ENCODE peak calls at places on chromosomes 7 and 10, in six cellular contexts. O is uterus, V is tibial nerve, B is heart left ventricle, W is endothelial cell of umbilical vein, S is upper lobe of left lung. G is an unnamed sample.

GRCh38 chr7:135714534-135715009 is 13.4 kb downstream of the SLC13A4 start:
- DNase-seq in O (no peak), V (no peak), B (no peak), W (no peak), S (peak; percentile 76), G (no peak)

GRCh38 chr7:23249486-23249885 is 2.9 kb downstream of the GPNMB start:
- DNase-seq in O (no peak), V (no peak), B (no peak), W (no peak), S (no peak), G (no peak)

GRCh38 chr10:29874604-29875269 is 184.6 kb downstream of the JCAD start:
- DNase-seq in O (peak; percentile 25), V (no peak), B (no peak), W (peak; percentile 72), S (no peak), G (no peak)

GRCh38 chr7:41576176-41576575 is 126.7 kb downstream of the INHBA start:
- DNase-seq in O (no peak), V (no peak), B (no peak), W (peak; percentile 80), S (no peak), G (no peak)

GRCh38 chr7:38801786-38802185 is 107.2 kb downstream of the VPS41 start:
- DNase-seq in O (no peak), V (no peak), B (no peak), W (no peak), S (no peak), G (no peak)

GRCh38 chr7:34837826-34838225 is 179.8 kb downstream of the NPSR1 start:
- DNase-seq in O (no peak), V (no peak), B (no peak), W (no peak), S (no peak), G (no peak)

GRCh38 chr7:85924062-85924461 is 719.6 kb upstream of the GRM3 start:
- DNase-seq in O (no peak), V (no peak), B (no peak), W (no peak), S (no peak), G (no peak)

GRCh38 chr10:48769706-48770105 is 85.0 kb downstream of the WDFY4 start:
- DNase-seq in O (no peak), V (no peak), B (no peak), W (no peak), S (no peak), G (no peak)

GRCh38 chr10:11720260-11720741 is 21.9 kb upstream of the ECHDC3 start:
- DNase-seq in O (no peak), V (no peak), B (no peak), W (no peak), S (no peak), G (no peak)

GRCh38 chr10:62543566-62543965 is 169.4 kb downstream of the ZNF365 start:
- DNase-seq in O (no peak), V (no peak), B (no peak), W (no peak), S (no peak), G (no peak)

GRCh38 chr7:74587435-74588126 is 69.9 kb upstream of the GTF2I start:
- DNase-seq in O (peak; percentile 89), V (peak; percentile 90), B (peak; percentile 80), W (peak; percentile 88), S (peak; percentile 50), G (peak; percentile 69)

GRCh38 chr10:74208081-74208480 is 57.1 kb downstream of the ADK start:
- DNase-seq in O (no peak), V (no peak), B (no peak), W (no peak), S (no peak), G (no peak)

GRCh38 chr10:128530301-128530700 is 404.1 kb upstream of the MKI67 start:
- DNase-seq in O (no peak), V (no peak), B (no peak), W (no peak), S (no peak), G (no peak)

GRCh38 chr7:158818325-158819213 is 10.7 kb downstream of the ESYT2 start:
- DNase-seq in O (peak; percentile 78), V (peak; percentile 75), B (peak; percentile 86), W (peak; percentile 98), S (peak; percentile 85), G (peak; percentile 86)

GRCh38 chr10:64036306-64036930 is 515.2 kb downstream of the REEP3 start:
- DNase-seq in O (no peak), V (no peak), B (no peak), W (no peak), S (no peak), G (no peak)

GRCh38 chr10:81179805-81180452 is 642.2 kb downstream of the SH2D4B start:
- DNase-seq in O (no peak), V (no peak), B (no peak), W (peak; percentile 8), S (no peak), G (no peak)

GRCh38 chr10:126191192-126191591 is 197.1 kb downstream of the ADAM12 start:
- DNase-seq in O (no peak), V (no peak), B (no peak), W (no peak), S (no peak), G (no peak)

GRCh38 chr7:24361001-24361400 is 77.0 kb downstream of the NPY start:
- DNase-seq in O (no peak), V (no peak), B (no peak), W (no peak), S (no peak), G (no peak)

GRCh38 chr10:95445223-95445836 is 115.8 kb downstream of the SORBS1 start:
- DNase-seq in O (peak; percentile 86), V (no peak), B (peak; percentile 85), W (peak; percentile 84), S (no peak), G (peak; percentile 91)

GRCh38 chr7:155918720-155919399 is 106.6 kb upstream of the SHH start:
- DNase-seq in O (no peak), V (no peak), B (no peak), W (peak; percentile 48), S (no peak), G (peak; percentile 93)

GRCh38 chr10:102729090-102730026 is 14.4 kb upstream of the WBP1L start:
- DNase-seq in O (peak; percentile 89), V (peak; percentile 82), B (peak; percentile 85), W (peak; percentile 78), S (peak; percentile 94), G (peak; percentile 85)

GRCh38 chr10:132185601-132186487 is 904 bp upstream of the DPYSL4 start:
- DNase-seq in O (no peak), V (no peak), B (no peak), W (peak; percentile 26), S (peak; percentile 88), G (no peak)

GRCh38 chr10:71396714-71397339 is at the start of gene CDH23:
- DNase-seq in O (peak; percentile 60), V (no peak), B (peak; percentile 52), W (no peak), S (peak; percentile 92), G (peak; percentile 66)

GRCh38 chr7:80294321-80294720 is 159.7 kb downstream of the GNAI1 start:
- DNase-seq in O (no peak), V (no peak), B (no peak), W (no peak), S (no peak), G (no peak)

GRCh38 chr10:75395171-75395954 is 6.2 kb downstream of the ZNF503 start:
- DNase-seq in O (peak; percentile 61), V (no peak), B (peak; percentile 40), W (peak; percentile 27), S (peak; percentile 94), G (peak; percentile 63)

GRCh38 chr7:122412441-122412840 is 107.9 kb upstream of the FEZF1 start:
- DNase-seq in O (no peak), V (no peak), B (no peak), W (no peak), S (no peak), G (no peak)

GRCh38 chr7:15068324-15068723 is 165.8 kb upstream of the DGKB start:
- DNase-seq in O (no peak), V (no peak), B (no peak), W (no peak), S (no peak), G (no peak)

GRCh38 chr7:84712326-84712725 is 474.5 kb downstream of the SEMA3D start:
- DNase-seq in O (no peak), V (no peak), B (no peak), W (no peak), S (no peak), G (no peak)

GRCh38 chr10:65791979-65792378 is 1133.9 kb upstream of the LRRTM3 start:
- DNase-seq in O (no peak), V (no peak), B (no peak), W (no peak), S (no peak), G (no peak)

GRCh38 chr7:43660141-43660540 is 69.2 kb downstream of the COA1 start:
- DNase-seq in O (no peak), V (no peak), B (no peak), W (no peak), S (no peak), G (no peak)

GRCh38 chr10:92727550-92727949 is 37.8 kb downstream of the HHEX start:
- DNase-seq in O (no peak), V (no peak), B (no peak), W (peak; percentile 5), S (no peak), G (no peak)

GRCh38 chr7:518630-519428 is 817 bp downstream of the PDGFA start:
- DNase-seq in O (peak; percentile 79), V (peak; percentile 49), B (peak; percentile 88), W (peak; percentile 72), S (peak; percentile 94), G (peak; percentile 85)

GRCh38 chr7:138828302-138828701 is 30.3 kb upstream of the ATP6V0A4 start:
- DNase-seq in O (no peak), V (no peak), B (no peak), W (no peak), S (no peak), G (no peak)

GRCh38 chr7:131889572-131890150 is 333.2 kb upstream of the PODXL start:
- DNase-seq in O (no peak), V (no peak), B (no peak), W (no peak), S (no peak), G (no peak)
- TF ChIP-seq POLR2A in O (no peak), V (no peak), B (no peak), W (no peak), S (no peak), G (no peak)

GRCh38 chr10:101130984-101131961 is at the start of gene TLX1:
- DNase-seq in O (no peak), V (no peak), B (no peak), W (no peak), S (peak; percentile 88), G (peak; percentile 52)
- H3K27me3 ChIP-seq in O (peaks cover 21% of the 10 kb centered on the region), V (peaks cover 100% of the 10 kb centered on the region), B (peaks cover 100% of the 10 kb centered on the region), W (peaks cover 99% of the 10 kb centered on the region), S (no peaks in the 10 kb centered on the region), G (peaks cover 57% of the 10 kb centered on the region)

DNA sequence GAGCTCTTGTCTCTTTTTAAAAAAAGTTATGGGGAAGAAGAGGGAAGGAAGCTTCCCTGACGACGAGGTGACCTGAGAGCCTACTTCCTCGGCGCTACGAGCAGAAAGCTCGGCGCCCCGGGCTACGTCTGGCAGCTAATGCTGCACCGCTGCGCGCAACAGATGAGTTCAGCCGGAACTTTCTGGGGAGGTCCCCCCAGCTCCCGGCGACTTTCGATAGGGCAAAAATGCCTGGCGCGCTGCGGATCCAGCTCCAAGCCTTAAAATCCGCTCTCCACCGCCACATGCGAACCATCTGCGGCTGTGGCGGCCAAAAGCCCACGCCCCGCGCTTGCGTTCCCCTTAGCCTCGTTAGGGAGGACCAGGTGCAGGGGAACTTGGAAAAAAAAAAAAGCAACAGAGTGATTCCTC is 620 bp downstream of the P4HA1 start:
- DNase-seq in O (peak; percentile 56), V (peak; percentile 41), B (peak; percentile 65), W (peak; percentile 70), S (peak; percentile 88), G (peak; percentile 72)
- TF ChIP-seq POLR2A in O (peak; percentile 4), V (no peak), B (no peak), W (no peak), S (no peak), G (no peak)

GRCh38 chr7:111980721-111981120 is 225.5 kb downstream of the DOCK4 start:
- DNase-seq in O (no peak), V (no peak), B (no peak), W (no peak), S (no peak), G (no peak)
- H3K27me3 ChIP-seq in O (no peaks in the 10 kb centered on the region), V (no peaks in the 10 kb centered on the region), B (no peaks in the 10 kb centered on the region), W (no peaks in the 10 kb centered on the region), S (no peaks in the 10 kb centered on the region), G (no peaks in the 10 kb centered on the region)

G was measured in right lobe of liver.